ENCODE peak calls at places on chromosome 10, in seven cellular contexts. G is adrenal gland; I is epithelial cell of esophagus; W is GDM1; Q is activated CD4-positive, alpha-beta T cell treated with anti-CD3 and anti-CD28 coated beads, Interleukin-2, amount 50 U/mL, for 24 hours; J is AG08395; N is ACHN. T is an unnamed sample.
A peak's percentile ranks its signal among the peaks of the same experiment; 100 is the strongest.

GRCh38 chr10:75733135-75733890 is 301.9 kb downstream of the LRMDA start:
- DNase-seq in G (no peak), I (no peak), W (no peak), Q (no peak), J (no peak), N (no peak), T (no peak)

GRCh38 chr10:92407305-92408016 is 116.5 kb downstream of the MARCHF5 start:
- DNase-seq in G (peak; percentile 23), I (peak; percentile 62), W (no peak), Q (no peak), J (no peak), N (no peak), T (peak; percentile 40)

GRCh38 chr10:5476918-5477525 is 22.3 kb downstream of the CALML5 start:
- DNase-seq in G (no peak), I (no peak), W (no peak), Q (no peak), J (no peak), N (no peak), T (peak; percentile 84)

GRCh38 chr10:76034236-76035009 is 603.0 kb downstream of the LRMDA start:
- DNase-seq in G (no peak), I (no peak), W (no peak), Q (no peak), J (no peak), N (no peak), T (no peak)

GRCh38 chr10:31896972-31897384 is 31.7 kb downstream of the ARHGAP12 start:
- DNase-seq in G (no peak), I (peak; percentile 37), W (no peak), Q (no peak), J (peak; percentile 47), N (no peak), T (peak; percentile 46)

GRCh38 chr10:43682956-43683355 is 34.3 kb upstream of the ZNF32 start:
- DNase-seq in G (no peak), I (no peak), W (no peak), Q (no peak), J (peak; percentile 63), N (no peak), T (peak; percentile 16)

GRCh38 chr10:986881-987634 is 1.2 kb upstream of the GTPBP4 start:
- DNase-seq in G (peak; percentile 29), I (peak; percentile 41), W (no peak), Q (no peak), J (peak; percentile 72), N (peak; percentile 84), T (peak; percentile 82)

GRCh38 chr10:58210160-58210559 is 57.5 kb downstream of the IPMK start:
- DNase-seq in G (no peak), I (no peak), W (no peak), Q (no peak), J (no peak), N (no peak), T (no peak)

GRCh38 chr10:91552706-91553105 is 80.2 kb downstream of the PPP1R3C start:
- DNase-seq in G (peak; percentile 38), I (peak; percentile 38), W (no peak), Q (no peak), J (no peak), N (peak; percentile 30), T (peak; percentile 27)

GRCh38 chr10:113788604-113789083 is 37.2 kb downstream of the PLEKHS1 start:
- DNase-seq in G (peak; percentile 29), I (peak; percentile 96), W (no peak), Q (no peak), J (peak; percentile 91), N (peak; percentile 74), T (peak; percentile 97)

GRCh38 chr10:132443998-132444876 is 47.2 kb downstream of the PWWP2B start:
- DNase-seq in G (no peak), I (no peak), W (peak; percentile 74), Q (no peak), J (no peak), N (no peak), T (no peak)

GRCh38 chr10:110865184-110865803 is 6.4 kb upstream of the PDCD4 start:
- DNase-seq in G (no peak), I (peak; percentile 80), W (peak; percentile 36), Q (no peak), J (peak; percentile 67), N (peak; percentile 50), T (peak; percentile 71)

GRCh38 chr10:75050520-75050919 is 60.9 kb upstream of the SAMD8 start:
- DNase-seq in G (no peak), I (no peak), W (no peak), Q (no peak), J (no peak), N (no peak), T (no peak)

GRCh38 chr10:79437111-79437814 is 8.2 kb downstream of the ZCCHC24 start:
- DNase-seq in G (no peak), I (peak; percentile 75), W (no peak), Q (no peak), J (no peak), N (no peak), T (no peak)

GRCh38 chr10:128095023-128095752 is 31.0 kb downstream of the MKI67 start:
- DNase-seq in G (no peak), I (no peak), W (no peak), Q (no peak), J (no peak), N (no peak), T (no peak)

GRCh38 chr10:84348860-84349259 is 20.5 kb downstream of the CCSER2 start:
- DNase-seq in G (no peak), I (peak; percentile 24), W (no peak), Q (no peak), J (peak; percentile 29), N (peak; percentile 32), T (peak; percentile 75)

GRCh38 chr10:91566142-91566541 is 66.7 kb downstream of the PPP1R3C start:
- DNase-seq in G (no peak), I (no peak), W (no peak), Q (no peak), J (no peak), N (no peak), T (no peak)

GRCh38 chr10:58796242-58796641 is 283.6 kb downstream of the BICC1 start:
- DNase-seq in G (peak; percentile 39), I (peak; percentile 74), W (no peak), Q (no peak), J (no peak), N (no peak), T (no peak)

GRCh38 chr10:36676321-36677169 is 448.9 kb upstream of the ANKRD30A start:
- DNase-seq in G (no peak), I (no peak), W (no peak), Q (no peak), J (peak; percentile 54), N (no peak), T (peak; percentile 79)

GRCh38 chr10:93999401-93999851 is 5.7 kb downstream of the PLCE1 start:
- DNase-seq in G (peak; percentile 25), I (no peak), W (no peak), Q (no peak), J (peak; percentile 50), N (peak; percentile 68), T (peak; percentile 40)

GRCh38 chr10:121791761-121792160 is 136.1 kb downstream of the ATE1 start:
- DNase-seq in G (no peak), I (peak; percentile 39), W (no peak), Q (no peak), J (no peak), N (no peak), T (peak; percentile 84)

GRCh38 chr10:48940958-48941357 is 1.3 kb upstream of the LRRC18 start:
- DNase-seq in G (no peak), I (no peak), W (no peak), Q (no peak), J (no peak), N (no peak), T (peak; percentile 8)

GRCh38 chr10:63698815-63699205 is 177.6 kb downstream of the REEP3 start:
- DNase-seq in G (no peak), I (no peak), W (no peak), Q (no peak), J (peak; percentile 22), N (no peak), T (no peak)

GRCh38 chr10:131657318-131657984 is 243.4 kb upstream of the PPP2R2D start:
- DNase-seq in G (no peak), I (no peak), W (no peak), Q (no peak), J (no peak), N (no peak), T (no peak)

GRCh38 chr10:117967149-117967548 is 79.6 kb downstream of the RAB11FIP2 start:
- DNase-seq in G (no peak), I (no peak), W (no peak), Q (no peak), J (no peak), N (no peak), T (no peak)

GRCh38 chr10:118725784-118726507 is 28.8 kb downstream of the CACUL1 start:
- DNase-seq in G (no peak), I (no peak), W (no peak), Q (no peak), J (peak; percentile 14), N (no peak), T (peak; percentile 40)

GRCh38 chr10:15046626-15047025 is 2.9 kb downstream of the OLAH start:
- DNase-seq in G (peak; percentile 28), I (no peak), W (no peak), Q (no peak), J (no peak), N (no peak), T (peak; percentile 86)

GRCh38 chr10:42975558-42976352 is 101.1 kb upstream of the RET start:
- DNase-seq in G (peak; percentile 19), I (no peak), W (no peak), Q (no peak), J (no peak), N (no peak), T (no peak)

GRCh38 chr10:16586358-16587138 is 64.9 kb upstream of the C1QL3 start:
- DNase-seq in G (no peak), I (no peak), W (no peak), Q (no peak), J (no peak), N (no peak), T (no peak)

GRCh38 chr10:110649652-110650264 is 5.6 kb downstream of the RBM20 start:
- DNase-seq in G (no peak), I (no peak), W (no peak), Q (no peak), J (no peak), N (no peak), T (no peak)